ENCODE peak calls at places on chromosome 17, in seven cellular contexts. N is H54; H is D341Med; L is activated effector memory CD4-positive, alpha-beta T cell treated with Interleukin-2 at 50 U/mL for 16 hours; P is T-cell; R is Karpas-422; S is cardiac muscle cell. O is an unnamed sample.

GRCh38 chr17:40326014-40326831 is 17.2 kb downstream of the RARA start:
- DNase-seq in N (no peak), H (no peak), L (peak; percentile 56), P (peak; percentile 58), R (peak; percentile 79), S (no peak), O (no peak)

GRCh38 chr17:42629420-42630009 is 20.0 kb downstream of the TUBG1 start:
- DNase-seq in N (no peak), H (no peak), L (no peak), P (no peak), R (no peak), S (peak; percentile 34), O (no peak)

GRCh38 chr17:63082952-63083351 is 116.9 kb downstream of the TANC2 start:
- DNase-seq in N (no peak), H (no peak), L (no peak), P (no peak), R (no peak), S (no peak), O (no peak)

GRCh38 chr17:74369221-74369620 is 1.9 kb downstream of the GPR142 start:
- DNase-seq in N (no peak), H (no peak), L (peak; percentile 54), P (peak; percentile 59), R (no peak), S (no peak), O (no peak)

GRCh38 chr17:32964541-32964940 is 27.1 kb upstream of the SPACA3 start:
- DNase-seq in N (no peak), H (no peak), L (no peak), P (no peak), R (no peak), S (no peak), O (no peak)

GRCh38 chr17:4968916-4969550 is 1.4 kb upstream of the SPAG7 start:
- DNase-seq in N (no peak), H (no peak), L (no peak), P (no peak), R (no peak), S (peak; percentile 96), O (peak; percentile 78)

GRCh38 chr17:43018008-43018853 is 4.0 kb downstream of the VAT1 start:
- DNase-seq in N (no peak), H (peak; percentile 51), L (no peak), P (peak; percentile 46), R (peak; percentile 72), S (no peak), O (no peak)

GRCh38 chr17:64706224-64707076 is 44.3 kb upstream of the SMURF2 start:
- DNase-seq in N (peak; percentile 66), H (no peak), L (no peak), P (no peak), R (no peak), S (no peak), O (peak; percentile 81)

GRCh38 chr17:41178843-41179616 is 1.0 kb upstream of the KRTAP4-2 start:
- DNase-seq in N (no peak), H (no peak), L (no peak), P (no peak), R (no peak), S (no peak), O (no peak)

GRCh38 chr17:27339836-27340550 is 46.1 kb downstream of the WSB1 start:
- DNase-seq in N (peak; percentile 61), H (no peak), L (no peak), P (no peak), R (peak; percentile 65), S (no peak), O (peak; percentile 90)

GRCh38 chr17:78653382-78653781 is 76.2 kb upstream of the DNAH17 start:
- DNase-seq in N (no peak), H (no peak), L (no peak), P (no peak), R (no peak), S (peak; percentile 71), O (no peak)

GRCh38 chr17:37744961-37745800 is at the start of gene HNF1B:
- DNase-seq in N (no peak), H (no peak), L (no peak), P (no peak), R (peak; percentile 55), S (no peak), O (no peak)

GRCh38 chr17:31508310-31509094 is 117.0 kb downstream of the RAB11FIP4 start:
- DNase-seq in N (no peak), H (no peak), L (peak; percentile 62), P (peak; percentile 69), R (peak; percentile 74), S (peak; percentile 25), O (no peak)

GRCh38 chr17:77491921-77492445 is 351.2 kb downstream of the SEC14L1 start:
- DNase-seq in N (no peak), H (no peak), L (no peak), P (no peak), R (peak; percentile 58), S (no peak), O (no peak)

GRCh38 chr17:57085448-57086068 is 512 bp downstream of the AKAP1 start:
- DNase-seq in N (peak; percentile 57), H (peak; percentile 89), L (peak; percentile 56), P (peak; percentile 64), R (peak; percentile 70), S (peak; percentile 36), O (peak; percentile 56)

GRCh38 chr17:57924677-57925076 is 30.5 kb downstream of the CUEDC1 start:
- DNase-seq in N (no peak), H (peak; percentile 68), L (no peak), P (no peak), R (no peak), S (no peak), O (no peak)

GRCh38 chr17:75776399-75777242 is 8.0 kb upstream of the UNK start:
- DNase-seq in N (no peak), H (no peak), L (no peak), P (no peak), R (peak; percentile 70), S (peak; percentile 55), O (no peak)

GRCh38 chr17:231191-231965 is 49.9 kb upstream of the DOC2B start:
- DNase-seq in N (no peak), H (no peak), L (no peak), P (no peak), R (no peak), S (no peak), O (no peak)

GRCh38 chr17:45366049-45366448 is 49.2 kb upstream of the MAP3K14 start:
- DNase-seq in N (no peak), H (no peak), L (no peak), P (no peak), R (no peak), S (no peak), O (no peak)

GRCh38 chr17:42276609-42277341 is 584 bp upstream of the STAT5B start:
- DNase-seq in N (peak; percentile 87), H (no peak), L (peak; percentile 17), P (peak; percentile 34), R (peak; percentile 68), S (peak; percentile 91), O (peak; percentile 57)

GRCh38 chr17:73833779-73834613 is 189.8 kb upstream of the SDK2 start:
- DNase-seq in N (no peak), H (no peak), L (no peak), P (no peak), R (no peak), S (no peak), O (no peak)

GRCh38 chr17:58314706-58315015 is 13.9 kb downstream of the TSPOAP1 start:
- DNase-seq in N (no peak), H (no peak), L (no peak), P (no peak), R (no peak), S (no peak), O (no peak)

GRCh38 chr17:40490289-40490853 is 11.1 kb downstream of the TNS4 start:
- DNase-seq in N (no peak), H (no peak), L (no peak), P (no peak), R (no peak), S (peak; percentile 90), O (peak; percentile 75)

GRCh38 chr17:2776589-2777241 is 19.5 kb upstream of the RAP1GAP2 start:
- DNase-seq in N (no peak), H (peak; percentile 89), L (no peak), P (no peak), R (no peak), S (no peak), O (no peak)

GRCh38 chr17:40442392-40443195 is 656 bp upstream of the IGFBP4 start:
- DNase-seq in N (no peak), H (no peak), L (no peak), P (no peak), R (no peak), S (no peak), O (no peak)

GRCh38 chr17:14355556-14355955 is 54.7 kb downstream of the HS3ST3B1 start:
- DNase-seq in N (no peak), H (no peak), L (no peak), P (no peak), R (no peak), S (no peak), O (no peak)

GRCh38 chr17:28188841-28189263 is 130.1 kb upstream of the TMEM97 start:
- DNase-seq in N (no peak), H (no peak), L (no peak), P (no peak), R (no peak), S (no peak), O (peak; percentile 11)

GRCh38 chr17:17783121-17783824 is 53.5 kb downstream of the SREBF1 start:
- DNase-seq in N (no peak), H (peak; percentile 71), L (peak; percentile 49), P (peak; percentile 66), R (peak; percentile 98), S (peak; percentile 47), O (peak; percentile 64)

GRCh38 chr17:46264456-46265198 is 30.3 kb upstream of the LRRC37A start:
- DNase-seq in N (peak; percentile 84), H (peak; percentile 30), L (peak; percentile 19), P (peak; percentile 10), R (peak; percentile 52), S (peak; percentile 92), O (peak; percentile 88)

GRCh38 chr17:77686903-77687302 is 271.6 kb upstream of the TNRC6C start:
- DNase-seq in N (no peak), H (no peak), L (no peak), P (no peak), R (no peak), S (no peak), O (no peak)

GRCh38 chr17:6473128-6473767 is 29.0 kb downstream of the PIMREG start:
- DNase-seq in N (peak; percentile 89), H (peak; percentile 77), L (peak; percentile 45), P (peak; percentile 61), R (peak; percentile 79), S (peak; percentile 82), O (peak; percentile 81)

GRCh38 chr17:76585048-76585648 is 512 bp downstream of the ST6GALNAC2 start:
- DNase-seq in N (no peak), H (peak; percentile 59), L (no peak), P (no peak), R (no peak), S (no peak), O (peak; percentile 41)

GRCh38 chr17:41535764-41536481 is 7.8 kb upstream of the KRT19 start:
- DNase-seq in N (no peak), H (no peak), L (no peak), P (no peak), R (no peak), S (no peak), O (no peak)

O was measured in RWPE1.